ENCODE peak calls at places on chromosomes 6 and 20, in seven cellular contexts. S is fibroblast of lung, U is BE2C, M is transverse colon, X is cardiac fibroblast, R is heart left ventricle, Z is B cell. I is an unnamed sample.

GRCh38 chr6:89818977-89819335 is 638 bp downstream of the MDN1 start:
- DNase-seq in S (peak), U (no peak), M (peak), X (peak), R (no peak), Z (peak), I (no peak)

GRCh38 chr6:66336171-66336570 is 629.1 kb upstream of the EYS start:
- DNase-seq in S (no peak), U (no peak), M (no peak), X (no peak), R (no peak), Z (no peak), I (no peak)

GRCh38 chr20:45300961-45301360 is 5.7 kb upstream of the RBPJL start:
- DNase-seq in S (peak), U (peak), M (no peak), X (peak), R (no peak), Z (no peak), I (peak)

GRCh38 chr6:34573567-34574183 is 17.5 kb upstream of the SPDEF start:
- DNase-seq in S (no peak), U (no peak), M (peak), X (no peak), R (no peak), Z (no peak), I (no peak)

GRCh38 chr20:51661609-51662178 is 106.5 kb downstream of the ATP9A start:
- DNase-seq in S (peak), U (no peak), M (no peak), X (no peak), R (no peak), Z (no peak), I (no peak)

GRCh38 chr20:23050847-23051627 is 1.6 kb upstream of the THBD start:
- DNase-seq in S (peak), U (no peak), M (peak), X (peak), R (peak), Z (no peak), I (peak)

GRCh38 chr6:100595456-100595855 is 130.7 kb upstream of the SIM1 start:
- DNase-seq in S (no peak), U (no peak), M (no peak), X (no peak), R (no peak), Z (no peak), I (no peak)

GRCh38 chr6:82144007-82144851 is 103.3 kb downstream of the IBTK start:
- DNase-seq in S (peak), U (peak), M (peak), X (peak), R (peak), Z (no peak), I (no peak)

GRCh38 chr6:30061766-30062458 is 847 bp downstream of the POLR1H start:
- DNase-seq in S (peak), U (peak), M (peak), X (peak), R (peak), Z (no peak), I (peak)

GRCh38 chr20:47686545-47686944 is 98.7 kb downstream of the SULF2 start:
- DNase-seq in S (peak), U (no peak), M (no peak), X (peak), R (no peak), Z (no peak), I (no peak)

GRCh38 chr6:105592329-105592728 is 189.4 kb upstream of the PREP start:
- DNase-seq in S (peak), U (no peak), M (no peak), X (peak), R (no peak), Z (no peak), I (no peak)

GRCh38 chr6:56954389-56955170 is at the start of gene BEND6:
- DNase-seq in S (peak), U (peak), M (peak), X (peak), R (peak), Z (peak), I (peak)

GRCh38 chr6:91341473-91341872 is 754.6 kb upstream of the MAP3K7 start:
- DNase-seq in S (no peak), U (no peak), M (no peak), X (no peak), R (no peak), Z (no peak), I (no peak)

GRCh38 chr6:17289491-17290106 is 8.4 kb downstream of the RBM24 start:
- DNase-seq in S (no peak), U (no peak), M (peak), X (peak), R (peak), Z (no peak), I (no peak)

GRCh38 chr6:47700051-47700450 is 1.7 kb downstream of the ADGRF4 start:
- DNase-seq in S (peak), U (no peak), M (no peak), X (peak), R (no peak), Z (no peak), I (no peak)

GRCh38 chr20:31857861-31858835 is 12.2 kb downstream of the DUSP15 start:
- DNase-seq in S (no peak), U (no peak), M (no peak), X (no peak), R (no peak), Z (peak), I (no peak)

GRCh38 chr6:71012871-71013456 is 56.1 kb upstream of the B3GAT2 start:
- DNase-seq in S (peak), U (peak), M (no peak), X (peak), R (no peak), Z (peak), I (peak)

GRCh38 chr6:104669483-104669882 is 190.2 kb downstream of the HACE1 start:
- DNase-seq in S (no peak), U (no peak), M (no peak), X (no peak), R (no peak), Z (no peak), I (no peak)

GRCh38 chr6:165580139-165580538 is 82.9 kb downstream of the PDE10A start:
- DNase-seq in S (no peak), U (no peak), M (no peak), X (peak), R (no peak), Z (no peak), I (no peak)

GRCh38 chr6:155126727-155127439 is 131.8 kb downstream of the TIAM2 start:
- DNase-seq in S (peak), U (no peak), M (no peak), X (peak), R (no peak), Z (no peak), I (peak)

GRCh38 chr6:158145940-158146339 is 22.1 kb downstream of the SERAC1 start:
- DNase-seq in S (peak), U (no peak), M (no peak), X (no peak), R (no peak), Z (no peak), I (no peak)

GRCh38 chr6:13349811-13350506 is 21.6 kb upstream of the TBC1D7 start:
- DNase-seq in S (peak), U (no peak), M (no peak), X (no peak), R (no peak), Z (no peak), I (no peak)

GRCh38 chr20:34768105-34768504 is 57.3 kb downstream of the NCOA6 start:
- DNase-seq in S (peak), U (no peak), M (no peak), X (peak), R (no peak), Z (no peak), I (no peak)

GRCh38 chr6:109790131-109790530 is 99.0 kb downstream of the FIG4 start:
- DNase-seq in S (peak), U (no peak), M (no peak), X (peak), R (no peak), Z (no peak), I (no peak)

GRCh38 chr20:44746367-44747165 is 901 bp downstream of the KCNK15 start:
- DNase-seq in S (no peak), U (peak), M (no peak), X (no peak), R (no peak), Z (no peak), I (no peak)

GRCh38 chr6:155351273-155352129 is 37.2 kb upstream of the TFB1M start:
- DNase-seq in S (no peak), U (no peak), M (no peak), X (no peak), R (no peak), Z (no peak), I (no peak)

GRCh38 chr6:44342489-44342888 is at the start of gene SPATS1:
- DNase-seq in S (no peak), U (peak), M (no peak), X (no peak), R (peak), Z (no peak), I (peak)

GRCh38 chr20:38141154-38141888 is 23.7 kb downstream of the TGM2 start:
- DNase-seq in S (peak), U (no peak), M (no peak), X (no peak), R (no peak), Z (no peak), I (no peak)

GRCh38 chr6:2979819-2980464 is 8.6 kb upstream of the SERPINB6 start:
- DNase-seq in S (peak), U (no peak), M (no peak), X (peak), R (no peak), Z (no peak), I (no peak)

GRCh38 chr6:7216941-7217621 is 95.9 kb downstream of the SSR1 start:
- DNase-seq in S (peak), U (no peak), M (no peak), X (no peak), R (peak), Z (no peak), I (no peak)

GRCh38 chr20:53921443-53921973 is 148.9 kb downstream of the BCAS1 start:
- DNase-seq in S (no peak), U (no peak), M (peak), X (no peak), R (no peak), Z (no peak), I (no peak)

GRCh38 chr20:10096790-10097189 is 62.0 kb downstream of the ANKEF1 start:
- DNase-seq in S (no peak), U (no peak), M (no peak), X (no peak), R (no peak), Z (no peak), I (no peak)

GRCh38 chr6:3484240-3484639 is 27.4 kb upstream of the SLC22A23 start:
- DNase-seq in S (peak), U (no peak), M (no peak), X (peak), R (no peak), Z (no peak), I (no peak)

GRCh38 chr6:170545405-170545804 is 7.7 kb downstream of the PSMB1 start:
- DNase-seq in S (peak), U (no peak), M (no peak), X (no peak), R (no peak), Z (no peak), I (no peak)

GRCh38 chr6:38460216-38460615 is 179.5 kb downstream of the BTBD9 start:
- DNase-seq in S (peak), U (no peak), M (no peak), X (peak), R (no peak), Z (no peak), I (no peak)

GRCh38 chr6:12293234-12293930 is 3.2 kb downstream of the EDN1 start:
- DNase-seq in S (no peak), U (no peak), M (no peak), X (no peak), R (no peak), Z (no peak), I (no peak)

GRCh38 chr6:12289655-12290489 is at the start of gene EDN1:
- DNase-seq in S (peak), U (peak), M (peak), X (peak), R (peak), Z (peak), I (peak)

GRCh38 chr6:12290490-12290820 is 294 bp downstream of the EDN1 start:
- DNase-seq in S (no peak), U (no peak), M (no peak), X (no peak), R (no peak), Z (no peak), I (no peak)

GRCh38 chr6:12291083-12291784 is 1.1 kb downstream of the EDN1 start:
- DNase-seq in S (no peak), U (no peak), M (no peak), X (no peak), R (no peak), Z (no peak), I (no peak)

DNA sequence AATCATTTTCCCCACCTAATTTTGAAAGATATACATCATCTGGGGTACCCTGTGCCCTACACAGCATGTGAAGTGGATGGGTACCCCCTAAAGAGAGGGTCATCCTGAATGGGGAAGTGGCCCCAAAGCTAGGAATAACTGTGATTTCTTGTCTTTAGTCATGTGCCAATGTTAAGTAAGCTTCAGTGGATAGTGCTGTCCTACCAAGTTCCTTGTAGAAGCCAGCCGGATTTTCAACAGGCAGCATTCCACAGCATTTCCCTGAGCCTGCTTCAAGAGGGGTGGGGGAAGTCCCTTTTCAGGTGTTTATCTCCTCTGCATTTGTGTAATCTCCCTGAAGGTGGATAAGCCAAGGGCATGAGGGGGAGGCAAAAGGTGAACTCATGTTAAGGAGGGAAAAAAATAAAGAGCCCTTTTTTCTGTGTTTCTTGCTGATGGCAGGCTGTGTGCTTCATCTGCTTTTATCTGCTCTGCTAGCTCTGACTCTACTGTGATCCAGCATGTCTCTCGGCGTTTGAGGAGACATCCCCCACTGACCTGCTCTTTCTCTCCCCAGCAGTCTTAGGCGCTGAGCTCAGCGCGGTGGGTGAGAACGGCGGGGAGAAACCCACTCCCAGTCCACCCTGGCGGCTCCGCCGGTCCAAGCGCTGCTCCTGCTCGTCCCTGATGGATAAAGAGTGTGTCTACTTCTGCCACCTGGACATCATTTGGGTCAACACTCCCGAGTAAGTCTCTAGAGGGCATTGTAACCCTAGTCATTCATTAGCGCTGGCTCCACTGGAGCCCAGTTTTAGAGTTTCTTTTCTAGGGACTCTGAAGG is 1.8 kb downstream of the EDN1 start:
- DNase-seq in S (peak), U (no peak), M (peak), X (peak), R (no peak), Z (no peak), I (no peak)
- TF ChIP-seq CTCF in S (peak), U (peak), M (no peak), X (peak), R (peak), Z (no peak), I (no peak)

DNA sequence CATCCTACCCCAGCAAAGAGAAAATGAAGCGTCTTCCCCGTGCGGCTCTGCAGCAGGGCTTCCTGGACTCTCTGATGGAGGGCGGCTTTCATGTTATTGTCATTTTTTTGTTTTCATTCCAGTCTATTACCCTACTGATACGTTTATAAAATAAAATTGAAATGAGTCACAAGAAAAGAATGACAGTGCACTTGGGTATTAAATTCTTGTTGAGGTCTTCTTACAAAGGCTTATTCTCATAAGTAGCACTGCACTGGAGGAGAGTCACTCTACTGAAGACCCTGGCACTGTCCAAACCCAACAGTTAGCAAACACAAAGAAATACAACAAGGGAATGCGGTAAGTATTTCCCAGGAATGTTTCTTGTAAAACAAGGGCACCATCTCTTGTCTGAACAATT is 379.3 kb downstream of the MAFB start:
- DNase-seq in S (no peak), U (no peak), M (no peak), X (no peak), R (no peak), Z (no peak), I (no peak)
- TF ChIP-seq CTCF in S (no peak), U (no peak), M (no peak), X (no peak), R (no peak), Z (no peak), I (no peak)

DNA sequence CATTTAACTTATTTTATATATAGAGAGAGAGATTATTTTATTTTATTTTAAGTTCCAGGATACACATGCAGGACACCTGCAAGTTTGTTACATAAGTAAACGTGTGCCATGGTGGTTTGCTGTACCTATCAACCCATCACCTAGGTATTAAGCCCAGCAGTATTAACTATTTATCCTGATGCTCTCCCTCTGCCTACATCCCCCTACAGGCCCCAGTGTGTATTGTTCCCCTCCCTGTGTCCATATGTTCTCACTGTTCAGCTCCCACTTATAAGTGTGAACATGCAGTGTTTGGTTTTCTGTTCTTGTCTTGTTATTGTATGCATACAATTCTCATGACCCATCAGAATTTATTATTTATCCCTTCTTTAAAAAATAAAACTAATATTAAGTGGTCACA is 34.6 kb downstream of the FKBP1C start:
- DNase-seq in S (no peak), U (no peak), M (no peak), X (no peak), R (no peak), Z (no peak), I (peak)
- TF ChIP-seq CTCF in S (no peak), U (peak), M (no peak), X (no peak), R (no peak), Z (no peak), I (peak)

DNA sequence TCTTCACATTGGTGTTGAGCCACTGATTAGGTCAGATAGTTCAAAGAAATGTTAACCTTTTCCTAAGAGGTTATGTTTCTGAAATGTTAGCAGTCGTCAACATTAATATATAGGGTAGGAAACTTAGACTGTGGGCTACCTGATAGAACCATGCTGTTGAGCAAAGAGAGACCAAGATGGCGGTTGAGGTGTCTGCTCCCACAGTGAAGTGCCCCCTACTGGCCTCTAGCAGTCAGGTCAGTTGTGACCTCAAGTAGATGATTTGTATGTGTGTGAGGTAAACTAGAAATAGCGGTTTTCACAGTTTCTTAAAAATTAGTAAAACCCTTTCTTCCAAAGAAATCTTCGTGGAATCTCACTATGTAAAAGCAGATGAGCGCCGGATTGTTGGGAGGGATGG is 40.3 kb downstream of the MTHFD1L start:
- DNase-seq in S (no peak), U (no peak), M (no peak), X (no peak), R (no peak), Z (no peak), I (no peak)
- TF ChIP-seq CTCF in S (peak), U (peak), M (no peak), X (peak), R (no peak), Z (no peak), I (peak)

GRCh38 chr6:42962096-42962495 is 1.5 kb downstream of the GNMT start:
- DNase-seq in S (no peak), U (no peak), M (no peak), X (no peak), R (no peak), Z (no peak), I (no peak)

GRCh38 chr6:42961020-42961470 is 491 bp downstream of the GNMT start:
- DNase-seq in S (no peak), U (no peak), M (no peak), X (no peak), R (no peak), Z (no peak), I (no peak)

GRCh38 chr6:42963179-42963854 is 2.8 kb downstream of the GNMT start:
- DNase-seq in S (no peak), U (no peak), M (no peak), X (no peak), R (no peak), Z (no peak), I (no peak)

GRCh38 chr6:42962502-42963178 is 2.1 kb downstream of the GNMT start:
- DNase-seq in S (no peak), U (no peak), M (no peak), X (no peak), R (no peak), Z (no peak), I (no peak)

DNA sequence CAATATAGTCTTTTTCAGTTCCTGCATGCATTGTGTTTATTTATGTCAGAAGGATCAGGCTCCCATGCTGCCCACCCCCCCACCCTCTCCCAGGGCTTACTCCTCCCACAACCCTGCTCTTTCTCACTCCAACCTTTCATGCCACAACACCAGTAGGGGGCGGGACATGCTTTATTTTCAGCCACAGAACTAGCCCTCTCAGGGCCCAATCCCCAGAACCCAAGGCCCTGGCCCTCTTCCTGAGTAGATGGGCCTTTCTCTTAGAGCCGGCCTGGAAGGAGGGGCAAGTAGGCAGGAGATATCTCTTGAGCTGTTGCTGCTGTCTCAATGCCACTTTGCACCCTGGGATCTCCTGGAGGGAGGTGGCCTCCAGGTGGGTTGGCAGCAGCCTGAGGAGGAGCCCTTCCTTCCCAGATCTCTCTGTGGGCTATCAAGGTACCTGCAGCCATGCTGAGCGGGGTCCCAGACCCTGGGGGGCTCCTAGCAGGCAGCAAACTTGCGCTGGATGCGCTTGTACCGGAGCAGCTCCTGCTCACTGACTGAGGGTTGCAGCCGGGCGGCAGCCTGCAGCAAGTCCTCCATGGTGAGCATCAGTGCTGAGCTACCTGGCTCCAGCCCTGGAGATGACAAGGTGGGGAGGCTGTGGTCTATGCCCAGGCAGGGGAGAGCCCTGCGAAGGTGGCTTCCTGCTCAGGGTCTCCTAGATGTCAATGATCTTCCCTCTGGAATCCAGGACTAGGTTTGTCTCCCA is 3.5 kb downstream of the GNMT start:
- DNase-seq in S (peak), U (peak), M (peak), X (peak), R (no peak), Z (no peak), I (peak)
- TF ChIP-seq CTCF in S (no peak), U (peak), M (no peak), X (peak), R (peak), Z (no peak), I (no peak)

GRCh38 chr6:51934098-51934497 is 153.3 kb downstream of the PKHD1 start:
- DNase-seq in S (no peak), U (peak), M (no peak), X (no peak), R (no peak), Z (no peak), I (peak)
- TF ChIP-seq CTCF in S (no peak), U (peak), M (no peak), X (no peak), R (no peak), Z (no peak), I (peak)